ENCODE peak calls at places on chromosomes 13 and 19, in eight cellular contexts. One of them, this sample, is unnamed.

GRCh38 chr19:29535984-29536508 is 10.3 kb downstream of the VSTM2B start:
- DNase-seq in NCI-H1417: no peak
- DNase-seq in astrocyte: no peak
- DNase-seq in H7: no peak
- DNase-seq in substantia nigra: no peak
- DNase-seq in activated gamma-delta T cell treated with Interleukin-2 at 50 U/mL for 16 hours: no peak
- DNase-seq in NCI-H345: no peak
- DNase-seq in stimulated activated CD4-positive, alpha-beta T cell treated with anti-CD3 and anti-CD28 coated beads, TNF-alpha, amount 100 ng/mL, for 4 hours: no peak
- DNase-seq in this sample: no peak

GRCh38 chr19:31220540-31220939 is 128.7 kb downstream of the TSHZ3 start:
- DNase-seq in NCI-H1417: no peak
- DNase-seq in astrocyte: no peak
- DNase-seq in H7: peak; percentile 32
- DNase-seq in substantia nigra: no peak
- DNase-seq in activated gamma-delta T cell treated with Interleukin-2 at 50 U/mL for 16 hours: no peak
- DNase-seq in NCI-H345: no peak
- DNase-seq in stimulated activated CD4-positive, alpha-beta T cell treated with anti-CD3 and anti-CD28 coated beads, TNF-alpha, amount 100 ng/mL, for 4 hours: no peak
- DNase-seq in this sample: no peak

GRCh38 chr13:22793598-22794134 is 387.1 kb upstream of the SGCG start:
- DNase-seq in NCI-H1417: no peak
- DNase-seq in astrocyte: peak; percentile 10
- DNase-seq in H7: no peak
- DNase-seq in substantia nigra: no peak
- DNase-seq in activated gamma-delta T cell treated with Interleukin-2 at 50 U/mL for 16 hours: no peak
- DNase-seq in NCI-H345: no peak
- DNase-seq in stimulated activated CD4-positive, alpha-beta T cell treated with anti-CD3 and anti-CD28 coated beads, TNF-alpha, amount 100 ng/mL, for 4 hours: no peak
- DNase-seq in this sample: no peak

GRCh38 chr13:49627831-49628652 is at the start of gene ARL11:
- DNase-seq in NCI-H1417: peak; percentile 7
- DNase-seq in astrocyte: no peak
- DNase-seq in H7: peak; percentile 92
- DNase-seq in substantia nigra: no peak
- DNase-seq in activated gamma-delta T cell treated with Interleukin-2 at 50 U/mL for 16 hours: peak; percentile 41
- DNase-seq in NCI-H345: no peak
- DNase-seq in stimulated activated CD4-positive, alpha-beta T cell treated with anti-CD3 and anti-CD28 coated beads, TNF-alpha, amount 100 ng/mL, for 4 hours: peak; percentile 26
- DNase-seq in this sample: no peak

GRCh38 chr13:75359266-75359665 is 122.7 kb downstream of the TBC1D4 start:
- DNase-seq in NCI-H1417: no peak
- DNase-seq in astrocyte: peak; percentile 97
- DNase-seq in H7: peak; percentile 30
- DNase-seq in substantia nigra: no peak
- DNase-seq in activated gamma-delta T cell treated with Interleukin-2 at 50 U/mL for 16 hours: no peak
- DNase-seq in NCI-H345: no peak
- DNase-seq in stimulated activated CD4-positive, alpha-beta T cell treated with anti-CD3 and anti-CD28 coated beads, TNF-alpha, amount 100 ng/mL, for 4 hours: no peak
- DNase-seq in this sample: no peak

GRCh38 chr13:43805071-43805468 is 18.3 kb upstream of the ENOX1 start:
- DNase-seq in NCI-H1417: peak; percentile 44
- DNase-seq in astrocyte: peak; percentile 89
- DNase-seq in H7: peak; percentile 47
- DNase-seq in substantia nigra: no peak
- DNase-seq in activated gamma-delta T cell treated with Interleukin-2 at 50 U/mL for 16 hours: no peak
- DNase-seq in NCI-H345: peak; percentile 57
- DNase-seq in stimulated activated CD4-positive, alpha-beta T cell treated with anti-CD3 and anti-CD28 coated beads, TNF-alpha, amount 100 ng/mL, for 4 hours: no peak
- DNase-seq in this sample: no peak

GRCh38 chr13:110334256-110334655 is 27.2 kb downstream of the COL4A2 start:
- DNase-seq in NCI-H1417: no peak
- DNase-seq in astrocyte: peak; percentile 94
- DNase-seq in H7: no peak
- DNase-seq in substantia nigra: no peak
- DNase-seq in activated gamma-delta T cell treated with Interleukin-2 at 50 U/mL for 16 hours: no peak
- DNase-seq in NCI-H345: no peak
- DNase-seq in stimulated activated CD4-positive, alpha-beta T cell treated with anti-CD3 and anti-CD28 coated beads, TNF-alpha, amount 100 ng/mL, for 4 hours: no peak
- DNase-seq in this sample: no peak

GRCh38 chr19:15025237-15025636 is 24.0 kb upstream of the CASP14 start:
- DNase-seq in NCI-H1417: no peak
- DNase-seq in astrocyte: no peak
- DNase-seq in H7: peak; percentile 56
- DNase-seq in substantia nigra: no peak
- DNase-seq in activated gamma-delta T cell treated with Interleukin-2 at 50 U/mL for 16 hours: no peak
- DNase-seq in NCI-H345: no peak
- DNase-seq in stimulated activated CD4-positive, alpha-beta T cell treated with anti-CD3 and anti-CD28 coated beads, TNF-alpha, amount 100 ng/mL, for 4 hours: no peak
- DNase-seq in this sample: no peak

GRCh38 chr13:66618702-66619101 is 611.4 kb downstream of the PCDH9 start:
- DNase-seq in NCI-H1417: peak; percentile 54
- DNase-seq in astrocyte: peak; percentile 46
- DNase-seq in H7: peak; percentile 31
- DNase-seq in substantia nigra: no peak
- DNase-seq in activated gamma-delta T cell treated with Interleukin-2 at 50 U/mL for 16 hours: no peak
- DNase-seq in NCI-H345: peak; percentile 11
- DNase-seq in stimulated activated CD4-positive, alpha-beta T cell treated with anti-CD3 and anti-CD28 coated beads, TNF-alpha, amount 100 ng/mL, for 4 hours: no peak
- DNase-seq in this sample: no peak

GRCh38 chr13:87084192-87084591 is 587.0 kb upstream of the SLITRK5 start:
- DNase-seq in NCI-H1417: peak; percentile 43
- DNase-seq in astrocyte: no peak
- DNase-seq in H7: no peak
- DNase-seq in substantia nigra: no peak
- DNase-seq in activated gamma-delta T cell treated with Interleukin-2 at 50 U/mL for 16 hours: no peak
- DNase-seq in NCI-H345: no peak
- DNase-seq in stimulated activated CD4-positive, alpha-beta T cell treated with anti-CD3 and anti-CD28 coated beads, TNF-alpha, amount 100 ng/mL, for 4 hours: no peak
- DNase-seq in this sample: no peak

GRCh38 chr13:80123945-80124344 is 217.0 kb downstream of the SPRY2 start:
- DNase-seq in NCI-H1417: no peak
- DNase-seq in astrocyte: no peak
- DNase-seq in H7: no peak
- DNase-seq in substantia nigra: no peak
- DNase-seq in activated gamma-delta T cell treated with Interleukin-2 at 50 U/mL for 16 hours: no peak
- DNase-seq in NCI-H345: no peak
- DNase-seq in stimulated activated CD4-positive, alpha-beta T cell treated with anti-CD3 and anti-CD28 coated beads, TNF-alpha, amount 100 ng/mL, for 4 hours: no peak
- DNase-seq in this sample: no peak

GRCh38 chr13:77724092-77724491 is 26.6 kb downstream of the SLAIN1 start:
- DNase-seq in NCI-H1417: no peak
- DNase-seq in astrocyte: no peak
- DNase-seq in H7: no peak
- DNase-seq in substantia nigra: no peak
- DNase-seq in activated gamma-delta T cell treated with Interleukin-2 at 50 U/mL for 16 hours: peak; percentile 3
- DNase-seq in NCI-H345: no peak
- DNase-seq in stimulated activated CD4-positive, alpha-beta T cell treated with anti-CD3 and anti-CD28 coated beads, TNF-alpha, amount 100 ng/mL, for 4 hours: no peak
- DNase-seq in this sample: no peak

GRCh38 chr19:14786421-14786851 is 8.1 kb upstream of the ADGRE2 start:
- DNase-seq in NCI-H1417: no peak
- DNase-seq in astrocyte: no peak
- DNase-seq in H7: peak; percentile 91
- DNase-seq in substantia nigra: no peak
- DNase-seq in activated gamma-delta T cell treated with Interleukin-2 at 50 U/mL for 16 hours: no peak
- DNase-seq in NCI-H345: no peak
- DNase-seq in stimulated activated CD4-positive, alpha-beta T cell treated with anti-CD3 and anti-CD28 coated beads, TNF-alpha, amount 100 ng/mL, for 4 hours: no peak
- DNase-seq in this sample: peak; percentile 62

GRCh38 chr19:48617146-48617937 is 1.6 kb downstream of the RPL18 start:
- DNase-seq in NCI-H1417: no peak
- DNase-seq in astrocyte: no peak
- DNase-seq in H7: no peak
- DNase-seq in substantia nigra: no peak
- DNase-seq in activated gamma-delta T cell treated with Interleukin-2 at 50 U/mL for 16 hours: no peak
- DNase-seq in NCI-H345: no peak
- DNase-seq in stimulated activated CD4-positive, alpha-beta T cell treated with anti-CD3 and anti-CD28 coated beads, TNF-alpha, amount 100 ng/mL, for 4 hours: no peak
- DNase-seq in this sample: no peak

GRCh38 chr19:5002143-5002542 is 33.2 kb downstream of the KDM4B start:
- DNase-seq in NCI-H1417: no peak
- DNase-seq in astrocyte: peak; percentile 72
- DNase-seq in H7: no peak
- DNase-seq in substantia nigra: no peak
- DNase-seq in activated gamma-delta T cell treated with Interleukin-2 at 50 U/mL for 16 hours: no peak
- DNase-seq in NCI-H345: no peak
- DNase-seq in stimulated activated CD4-positive, alpha-beta T cell treated with anti-CD3 and anti-CD28 coated beads, TNF-alpha, amount 100 ng/mL, for 4 hours: no peak
- DNase-seq in this sample: no peak

GRCh38 chr19:48629599-48630288 is 7.4 kb downstream of the DBP start:
- DNase-seq in NCI-H1417: peak; percentile 5
- DNase-seq in astrocyte: peak; percentile 64
- DNase-seq in H7: peak; percentile 97
- DNase-seq in substantia nigra: no peak
- DNase-seq in activated gamma-delta T cell treated with Interleukin-2 at 50 U/mL for 16 hours: no peak
- DNase-seq in NCI-H345: no peak
- DNase-seq in stimulated activated CD4-positive, alpha-beta T cell treated with anti-CD3 and anti-CD28 coated beads, TNF-alpha, amount 100 ng/mL, for 4 hours: no peak
- DNase-seq in this sample: no peak

GRCh38 chr13:79782541-79783216 is 301.7 kb downstream of the NDFIP2 start:
- DNase-seq in NCI-H1417: peak; percentile 98
- DNase-seq in astrocyte: peak; percentile 86
- DNase-seq in H7: peak; percentile 61
- DNase-seq in substantia nigra: peak; percentile 16
- DNase-seq in activated gamma-delta T cell treated with Interleukin-2 at 50 U/mL for 16 hours: no peak
- DNase-seq in NCI-H345: peak; percentile 81
- DNase-seq in stimulated activated CD4-positive, alpha-beta T cell treated with anti-CD3 and anti-CD28 coated beads, TNF-alpha, amount 100 ng/mL, for 4 hours: no peak
- DNase-seq in this sample: no peak

GRCh38 chr13:75876371-75877050 is 240.4 kb downstream of the LMO7 start:
- DNase-seq in NCI-H1417: peak; percentile 88
- DNase-seq in astrocyte: peak; percentile 35
- DNase-seq in H7: peak; percentile 44
- DNase-seq in substantia nigra: peak; percentile 33
- DNase-seq in activated gamma-delta T cell treated with Interleukin-2 at 50 U/mL for 16 hours: peak; percentile 38
- DNase-seq in NCI-H345: peak; percentile 70
- DNase-seq in stimulated activated CD4-positive, alpha-beta T cell treated with anti-CD3 and anti-CD28 coated beads, TNF-alpha, amount 100 ng/mL, for 4 hours: peak; percentile 9
- DNase-seq in this sample: peak; percentile 63

GRCh38 chr19:13082192-13083007 is 20.3 kb downstream of the LYL1 start:
- DNase-seq in NCI-H1417: peak; percentile 43
- DNase-seq in astrocyte: peak; percentile 40
- DNase-seq in H7: peak; percentile 86
- DNase-seq in substantia nigra: peak; percentile 35
- DNase-seq in activated gamma-delta T cell treated with Interleukin-2 at 50 U/mL for 16 hours: no peak
- DNase-seq in NCI-H345: peak; percentile 32
- DNase-seq in stimulated activated CD4-positive, alpha-beta T cell treated with anti-CD3 and anti-CD28 coated beads, TNF-alpha, amount 100 ng/mL, for 4 hours: no peak
- DNase-seq in this sample: no peak